ENCODE peak calls at places on chromosome 4, in six cellular contexts. One of them, this sample, is unnamed.

GRCh38 chr4:163540977-163541376 is 46.5 kb downstream of the TMA16 start:
- DNase-seq in sigmoid colon: no peak
- DNase-seq in left lung: no peak
- DNase-seq in H54: peak
- DNase-seq in heart left ventricle: no peak
- DNase-seq in NCI-H1092: no peak
- DNase-seq in this sample: no peak

GRCh38 chr4:58711039-58711438 is 1600.9 kb upstream of the IGFBP7 start:
- DNase-seq in left lung: no peak
- DNase-seq in H54: no peak
- DNase-seq in NCI-H1092: no peak
- DNase-seq in sigmoid colon: no peak
- DNase-seq in heart left ventricle: no peak
- DNase-seq in this sample: no peak

GRCh38 chr4:150242820-150243458 is 164.7 kb downstream of the DCLK2 start:
- DNase-seq in heart left ventricle: peak
- DNase-seq in H54: no peak
- DNase-seq in sigmoid colon: no peak
- DNase-seq in left lung: no peak
- DNase-seq in NCI-H1092: peak
- DNase-seq in this sample: no peak

GRCh38 chr4:168715889-168716288 is 219.0 kb downstream of the PALLD start:
- DNase-seq in H54: no peak
- DNase-seq in heart left ventricle: no peak
- DNase-seq in left lung: no peak
- DNase-seq in sigmoid colon: no peak
- DNase-seq in NCI-H1092: no peak
- DNase-seq in this sample: no peak

GRCh38 chr4:110009526-110009925 is 96.8 kb downstream of the EGF start:
- DNase-seq in heart left ventricle: no peak
- DNase-seq in left lung: no peak
- DNase-seq in NCI-H1092: no peak
- DNase-seq in H54: no peak
- DNase-seq in sigmoid colon: no peak
- DNase-seq in this sample: no peak

GRCh38 chr4:108060164-108060563 is 70.5 kb downstream of the HADH start:
- DNase-seq in left lung: no peak
- DNase-seq in NCI-H1092: no peak
- DNase-seq in sigmoid colon: no peak
- DNase-seq in heart left ventricle: no peak
- DNase-seq in H54: no peak
- DNase-seq in this sample: no peak

GRCh38 chr4:61553562-61554125 is 353.5 kb downstream of the ADGRL3 start:
- DNase-seq in H54: no peak
- DNase-seq in heart left ventricle: no peak
- DNase-seq in sigmoid colon: no peak
- DNase-seq in NCI-H1092: no peak
- DNase-seq in left lung: no peak
- DNase-seq in this sample: no peak

GRCh38 chr4:89625599-89626293 is 211.2 kb downstream of the SNCA start:
- DNase-seq in left lung: no peak
- DNase-seq in H54: no peak
- DNase-seq in NCI-H1092: no peak
- DNase-seq in heart left ventricle: no peak
- DNase-seq in sigmoid colon: no peak
- DNase-seq in this sample: no peak

GRCh38 chr4:137640156-137640837 is 108.0 kb upstream of the PCDH18 start:
- DNase-seq in left lung: no peak
- DNase-seq in H54: no peak
- DNase-seq in NCI-H1092: no peak
- DNase-seq in sigmoid colon: no peak
- DNase-seq in heart left ventricle: no peak
- DNase-seq in this sample: no peak

GRCh38 chr4:176193898-176194297 is 1.5 kb downstream of the SPATA4 start:
- DNase-seq in NCI-H1092: no peak
- DNase-seq in heart left ventricle: no peak
- DNase-seq in sigmoid colon: no peak
- DNase-seq in left lung: no peak
- DNase-seq in H54: no peak
- DNase-seq in this sample: no peak

GRCh38 chr4:182873726-182874125 is 43.5 kb downstream of the DCTD start:
- DNase-seq in NCI-H1092: no peak
- DNase-seq in sigmoid colon: peak
- DNase-seq in left lung: no peak
- DNase-seq in heart left ventricle: no peak
- DNase-seq in H54: no peak
- DNase-seq in this sample: no peak

GRCh38 chr4:71270901-71271300 is 67.9 kb upstream of the SLC4A4 start:
- DNase-seq in NCI-H1092: peak
- DNase-seq in left lung: no peak
- DNase-seq in H54: no peak
- DNase-seq in heart left ventricle: no peak
- DNase-seq in sigmoid colon: no peak
- DNase-seq in this sample: no peak

GRCh38 chr4:100372432-100372831 is 145.4 kb downstream of the EMCN start:
- DNase-seq in H54: no peak
- DNase-seq in left lung: no peak
- DNase-seq in heart left ventricle: no peak
- DNase-seq in NCI-H1092: no peak
- DNase-seq in sigmoid colon: no peak
- DNase-seq in this sample: no peak

GRCh38 chr4:98662619-98663225 is 4.3 kb upstream of the TSPAN5 start:
- DNase-seq in NCI-H1092: no peak
- DNase-seq in heart left ventricle: no peak
- DNase-seq in sigmoid colon: no peak
- DNase-seq in left lung: no peak
- DNase-seq in H54: no peak
- DNase-seq in this sample: no peak

GRCh38 chr4:68076194-68076593 is 53.5 kb downstream of the TMPRSS11F start:
- DNase-seq in left lung: no peak
- DNase-seq in heart left ventricle: no peak
- DNase-seq in NCI-H1092: no peak
- DNase-seq in H54: no peak
- DNase-seq in sigmoid colon: no peak
- DNase-seq in this sample: no peak

GRCh38 chr4:84493092-84493850 is 5.8 kb downstream of the NKX6-1 start:
- DNase-seq in sigmoid colon: no peak
- DNase-seq in NCI-H1092: no peak
- DNase-seq in H54: no peak
- DNase-seq in left lung: no peak
- DNase-seq in heart left ventricle: no peak
- DNase-seq in this sample: peak

GRCh38 chr4:177128306-177128705 is 181.4 kb upstream of the NEIL3 start:
- DNase-seq in heart left ventricle: no peak
- DNase-seq in left lung: no peak
- DNase-seq in sigmoid colon: no peak
- DNase-seq in H54: no peak
- DNase-seq in NCI-H1092: no peak
- DNase-seq in this sample: no peak

GRCh38 chr4:174681723-174682300 is 147.2 kb downstream of the GLRA3 start:
- DNase-seq in NCI-H1092: no peak
- DNase-seq in heart left ventricle: no peak
- DNase-seq in sigmoid colon: no peak
- DNase-seq in H54: peak
- DNase-seq in left lung: no peak
- DNase-seq in this sample: no peak

GRCh38 chr4:149885896-149886295 is 70.3 kb upstream of the IQCM start:
- DNase-seq in sigmoid colon: no peak
- DNase-seq in heart left ventricle: no peak
- DNase-seq in NCI-H1092: no peak
- DNase-seq in left lung: no peak
- DNase-seq in H54: peak
- DNase-seq in this sample: no peak

GRCh38 chr4:73019462-73020047 is 50.0 kb downstream of the COX18 start:
- DNase-seq in heart left ventricle: no peak
- DNase-seq in sigmoid colon: no peak
- DNase-seq in NCI-H1092: peak
- DNase-seq in H54: no peak
- DNase-seq in left lung: no peak
- DNase-seq in this sample: no peak

GRCh38 chr4:63528592-63528991 is 880.7 kb downstream of the TECRL start:
- DNase-seq in NCI-H1092: peak
- DNase-seq in sigmoid colon: no peak
- DNase-seq in H54: no peak
- DNase-seq in heart left ventricle: no peak
- DNase-seq in left lung: no peak
- DNase-seq in this sample: no peak

GRCh38 chr4:25343671-25344070 is 31.1 kb downstream of the ZCCHC4 start:
- DNase-seq in left lung: no peak
- DNase-seq in sigmoid colon: no peak
- DNase-seq in heart left ventricle: no peak
- DNase-seq in NCI-H1092: no peak
- DNase-seq in H54: no peak
- DNase-seq in this sample: no peak

GRCh38 chr4:174318829-174319764 is 35.4 kb downstream of the CEP44 start:
- DNase-seq in H54: no peak
- DNase-seq in sigmoid colon: no peak
- DNase-seq in left lung: no peak
- DNase-seq in NCI-H1092: peak
- DNase-seq in heart left ventricle: no peak
- DNase-seq in this sample: no peak

GRCh38 chr4:38673109-38673978 is 9.3 kb downstream of the KLF3 start:
- DNase-seq in sigmoid colon: no peak
- DNase-seq in heart left ventricle: peak
- DNase-seq in H54: no peak
- DNase-seq in NCI-H1092: no peak
- DNase-seq in left lung: peak
- DNase-seq in this sample: peak

GRCh38 chr4:56681158-56681848 is at the start of gene HOPX:
- DNase-seq in H54: no peak
- DNase-seq in sigmoid colon: no peak
- DNase-seq in NCI-H1092: no peak
- DNase-seq in heart left ventricle: no peak
- DNase-seq in left lung: peak
- DNase-seq in this sample: peak

GRCh38 chr4:82780398-82781231 is 18.0 kb downstream of the SCD5 start:
- DNase-seq in H54: no peak
- DNase-seq in sigmoid colon: peak
- DNase-seq in left lung: peak
- DNase-seq in heart left ventricle: peak
- DNase-seq in NCI-H1092: peak
- DNase-seq in this sample: peak

GRCh38 chr4:158253350-158253980 is 43.2 kb downstream of the TMEM144 start:
- DNase-seq in H54: peak
- DNase-seq in left lung: no peak
- DNase-seq in sigmoid colon: no peak
- DNase-seq in NCI-H1092: peak
- DNase-seq in heart left ventricle: peak
- DNase-seq in this sample: no peak

GRCh38 chr4:46274717-46275116 is 115.2 kb downstream of the GABRA2 start:
- DNase-seq in NCI-H1092: no peak
- DNase-seq in sigmoid colon: no peak
- DNase-seq in H54: no peak
- DNase-seq in heart left ventricle: no peak
- DNase-seq in left lung: no peak
- DNase-seq in this sample: no peak

GRCh38 chr4:532588-533317 is 33.7 kb downstream of the PIGG start:
- DNase-seq in H54: peak
- DNase-seq in NCI-H1092: no peak
- DNase-seq in sigmoid colon: no peak
- DNase-seq in left lung: no peak
- DNase-seq in heart left ventricle: no peak
- DNase-seq in this sample: no peak

GRCh38 chr4:11635336-11635735 is 206.6 kb upstream of the HS3ST1 start:
- DNase-seq in H54: peak
- DNase-seq in left lung: no peak
- DNase-seq in heart left ventricle: no peak
- DNase-seq in sigmoid colon: no peak
- DNase-seq in NCI-H1092: no peak
- DNase-seq in this sample: no peak

GRCh38 chr4:186712690-186713089 is 11.0 kb downstream of the FAT1 start:
- DNase-seq in NCI-H1092: no peak
- DNase-seq in heart left ventricle: peak
- DNase-seq in left lung: no peak
- DNase-seq in sigmoid colon: no peak
- DNase-seq in H54: no peak
- DNase-seq in this sample: peak

GRCh38 chr4:70759627-70760026 is 37.9 kb downstream of the RUFY3 start:
- DNase-seq in H54: no peak
- DNase-seq in sigmoid colon: no peak
- DNase-seq in NCI-H1092: no peak
- DNase-seq in heart left ventricle: no peak
- DNase-seq in left lung: no peak
- DNase-seq in this sample: no peak

GRCh38 chr4:78432896-78433295 is 118.7 kb upstream of the ANXA3 start:
- DNase-seq in heart left ventricle: no peak
- DNase-seq in H54: no peak
- DNase-seq in NCI-H1092: no peak
- DNase-seq in sigmoid colon: no peak
- DNase-seq in left lung: no peak
- DNase-seq in this sample: no peak

GRCh38 chr4:166896254-166896653 is 338.0 kb downstream of the SPOCK3 start:
- DNase-seq in heart left ventricle: no peak
- DNase-seq in NCI-H1092: no peak
- DNase-seq in H54: no peak
- DNase-seq in left lung: no peak
- DNase-seq in sigmoid colon: no peak
- DNase-seq in this sample: no peak

GRCh38 chr4:102263024-102263787 is 82.1 kb downstream of the SLC39A8 start:
- DNase-seq in left lung: no peak
- DNase-seq in H54: peak
- DNase-seq in NCI-H1092: peak
- DNase-seq in sigmoid colon: no peak
- DNase-seq in heart left ventricle: no peak
- DNase-seq in this sample: no peak

GRCh38 chr4:86972997-86973396 is 38.2 kb downstream of the AFF1 start:
- DNase-seq in H54: no peak
- DNase-seq in heart left ventricle: peak
- DNase-seq in sigmoid colon: no peak
- DNase-seq in left lung: peak
- DNase-seq in NCI-H1092: no peak
- DNase-seq in this sample: no peak

GRCh38 chr4:20341121-20341758 is 89.5 kb downstream of the SLIT2 start:
- DNase-seq in H54: no peak
- DNase-seq in heart left ventricle: no peak
- DNase-seq in sigmoid colon: no peak
- DNase-seq in NCI-H1092: no peak
- DNase-seq in left lung: no peak
- DNase-seq in this sample: no peak

GRCh38 chr4:140149851-140150635 is 3.9 kb downstream of the MAML3 start:
- DNase-seq in left lung: peak
- DNase-seq in sigmoid colon: peak
- DNase-seq in heart left ventricle: peak
- DNase-seq in NCI-H1092: peak
- DNase-seq in H54: no peak
- DNase-seq in this sample: peak